ENCODE peak calls at places on chromosome 18, in six cellular contexts. N, A, U, B, Z and C are unnamed samples.

GRCh38 chr18:23136326-23137092 is 1.2 kb downstream of the CABLES1 start:
- DNase-seq in N (no peak), A (no peak), U (no peak), B (no peak), Z (no peak), C (peak)

GRCh38 chr18:3661121-3661520 is 211.1 kb downstream of the TGIF1 start:
- DNase-seq in N (no peak), A (no peak), U (no peak), B (peak), Z (no peak), C (peak)

GRCh38 chr18:10752407-10752806 is 226.6 kb downstream of the NAPG start:
- DNase-seq in N (no peak), A (no peak), U (no peak), B (no peak), Z (no peak), C (no peak)

GRCh38 chr18:35153609-35154273 is 87.1 kb upstream of the ZNF397 start:
- DNase-seq in N (no peak), A (no peak), U (no peak), B (no peak), Z (no peak), C (peak)

GRCh38 chr18:44826418-44827259 is 146.0 kb downstream of the SETBP1 start:
- DNase-seq in N (no peak), A (no peak), U (peak), B (no peak), Z (no peak), C (no peak)

GRCh38 chr18:49274188-49274714 is 186.2 kb downstream of the DYM start:
- DNase-seq in N (no peak), A (no peak), U (no peak), B (no peak), Z (no peak), C (peak)

GRCh38 chr18:45232058-45232457 is 383.2 kb upstream of the SLC14A2 start:
- DNase-seq in N (no peak), A (no peak), U (no peak), B (no peak), Z (no peak), C (no peak)

GRCh38 chr18:10015941-10016819 is 102.4 kb downstream of the VAPA start:
- DNase-seq in N (no peak), A (no peak), U (peak), B (no peak), Z (no peak), C (peak)

GRCh38 chr18:23532848-23533247 is 29.5 kb downstream of the RMC1 start:
- DNase-seq in N (no peak), A (no peak), U (no peak), B (no peak), Z (no peak), C (no peak)

GRCh38 chr18:11327656-11328055 is 178.3 kb upstream of the PIEZO2 start:
- DNase-seq in N (no peak), A (no peak), U (no peak), B (no peak), Z (no peak), C (no peak)

GRCh38 chr18:28198588-28198987 is 21.7 kb upstream of the CDH2 start:
- DNase-seq in N (no peak), A (no peak), U (no peak), B (no peak), Z (no peak), C (no peak)

GRCh38 chr18:53567935-53568574 is 656.4 kb downstream of the MBD2 start:
- DNase-seq in N (peak), A (peak), U (peak), B (peak), Z (no peak), C (peak)

GRCh38 chr18:34809697-34810096 is 99.6 kb downstream of the DTNA start:
- DNase-seq in N (no peak), A (peak), U (peak), B (peak), Z (no peak), C (peak)

GRCh38 chr18:22335644-22336275 is 82.0 kb downstream of the CTAGE1 start:
- DNase-seq in N (no peak), A (no peak), U (peak), B (no peak), Z (no peak), C (no peak)

GRCh38 chr18:74266161-74266560 is 25.6 kb downstream of the CYB5A start:
- DNase-seq in N (no peak), A (peak), U (no peak), B (no peak), Z (no peak), C (no peak)

GRCh38 chr18:23357992-23358594 is 95.0 kb upstream of the RIOK3 start:
- DNase-seq in N (no peak), A (no peak), U (peak), B (no peak), Z (no peak), C (no peak)

GRCh38 chr18:77422974-77423373 is 173.3 kb downstream of the GALR1 start:
- DNase-seq in N (no peak), A (no peak), U (no peak), B (no peak), Z (no peak), C (peak)
- TF ChIP-seq CTCF in N (no peak), A (no peak), U (no peak), B (no peak), Z (no peak), C (peak)

GRCh38 chr18:58576641-58577251 is 52.1 kb downstream of the ALPK2 start:
- DNase-seq in N (no peak), A (no peak), U (no peak), B (no peak), Z (no peak), C (no peak)
- TF ChIP-seq MYC in N (no peak), A (no peak), U (no peak), B (no peak), Z (no peak), C (no peak)

GRCh38 chr18:59229681-59230443 is 9.9 kb downstream of the GRP start:
- DNase-seq in N (no peak), A (no peak), U (no peak), B (no peak), Z (no peak), C (no peak)

GRCh38 chr18:59231877-59232276 is 11.9 kb downstream of the GRP start:
- DNase-seq in N (no peak), A (no peak), U (no peak), B (no peak), Z (no peak), C (no peak)

GRCh38 chr18:59231157-59231556 is 11.2 kb downstream of the GRP start:
- DNase-seq in N (no peak), A (no peak), U (no peak), B (no peak), Z (no peak), C (no peak)

GRCh38 chr18:59232309-59233016 is 12.5 kb downstream of the GRP start:
- DNase-seq in N (no peak), A (no peak), U (no peak), B (no peak), Z (no peak), C (no peak)

GRCh38 chr18:59233017-59233410 is 13.1 kb downstream of the GRP start:
- DNase-seq in N (no peak), A (no peak), U (no peak), B (no peak), Z (no peak), C (no peak)
- TF ChIP-seq MAX in N (no peak), A (no peak), U (no peak), B (no peak), Z (no peak), C (no peak)

DNA sequence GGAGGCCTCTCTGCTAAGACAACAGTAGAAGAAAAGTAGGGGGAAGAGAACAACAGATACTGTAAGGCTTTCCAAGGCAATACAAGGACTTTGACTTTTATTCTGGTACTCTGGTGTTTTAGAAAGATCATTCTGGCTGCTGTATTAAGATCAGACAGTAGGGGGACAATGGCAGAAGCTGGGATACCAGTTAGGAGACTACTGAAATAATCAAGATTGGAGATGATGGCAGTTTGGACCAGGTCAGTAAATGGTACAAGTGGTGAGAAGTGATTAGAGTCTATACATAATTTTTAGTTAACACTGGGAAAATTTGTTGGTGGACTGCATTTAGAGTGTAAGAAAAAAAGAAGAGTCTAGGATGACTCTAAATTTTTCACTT is 139.7 kb downstream of the ROCK1 start:
- DNase-seq in N (peak), A (peak), U (peak), B (peak), Z (no peak), C (peak)
- TF ChIP-seq CTCF in N (peak), A (peak), U (peak), B (peak), Z (peak), C (peak)

GRCh38 chr18:79763407-79763806 is 34.3 kb upstream of the KCNG2 start:
- DNase-seq in N (no peak), A (no peak), U (no peak), B (no peak), Z (no peak), C (no peak)

GRCh38 chr18:79766308-79766707 is 31.4 kb upstream of the KCNG2 start:
- DNase-seq in N (no peak), A (no peak), U (no peak), B (no peak), Z (no peak), C (no peak)

GRCh38 chr18:79769698-79770500 is 27.8 kb upstream of the KCNG2 start:
- DNase-seq in N (no peak), A (no peak), U (no peak), B (no peak), Z (no peak), C (no peak)

GRCh38 chr18:79764131-79764530 is 33.6 kb upstream of the KCNG2 start:
- DNase-seq in N (no peak), A (no peak), U (no peak), B (no peak), Z (no peak), C (no peak)

DNA sequence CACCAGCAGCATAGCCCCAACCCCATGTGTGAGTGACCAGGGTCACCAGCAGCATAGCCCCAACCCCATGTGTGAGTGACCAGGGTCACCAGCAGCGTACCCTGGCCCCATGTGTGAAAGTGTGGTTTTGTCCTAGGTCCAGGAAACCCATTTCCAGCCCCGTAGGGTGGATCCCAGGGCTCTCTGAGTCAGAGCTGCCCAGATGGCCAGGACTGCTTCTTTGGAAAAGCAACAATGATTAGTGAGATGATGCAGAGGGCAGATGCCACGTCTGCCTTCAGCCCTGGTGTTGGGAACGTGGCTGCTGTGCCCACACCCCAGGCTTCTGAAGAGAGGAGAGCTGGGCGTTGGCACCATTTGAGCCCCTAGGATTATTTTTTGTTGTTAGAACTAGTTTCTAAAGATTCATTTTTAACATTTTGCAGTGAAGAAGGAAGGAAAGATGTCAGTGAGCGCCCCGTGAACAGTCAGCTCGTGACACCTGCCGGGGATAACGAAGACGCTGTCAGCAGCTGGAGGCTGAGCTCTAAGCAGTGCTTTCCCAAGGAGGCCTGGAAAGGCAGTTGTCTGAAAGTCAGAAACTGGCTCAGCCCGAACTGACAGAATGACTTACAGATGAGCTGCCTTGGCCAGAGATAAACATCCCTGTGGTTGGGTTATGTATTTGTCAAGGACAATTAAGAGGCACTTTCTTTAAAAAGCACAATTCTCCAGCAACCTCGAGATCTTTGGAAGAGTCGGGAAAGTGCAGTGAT is 32.1 kb upstream of the KCNG2 start:
- DNase-seq in N (no peak), A (no peak), U (no peak), B (no peak), Z (no peak), C (no peak)
- TF ChIP-seq MYC in N (no peak), A (no peak), U (no peak), B (no peak), Z (no peak), C (no peak)

DNA sequence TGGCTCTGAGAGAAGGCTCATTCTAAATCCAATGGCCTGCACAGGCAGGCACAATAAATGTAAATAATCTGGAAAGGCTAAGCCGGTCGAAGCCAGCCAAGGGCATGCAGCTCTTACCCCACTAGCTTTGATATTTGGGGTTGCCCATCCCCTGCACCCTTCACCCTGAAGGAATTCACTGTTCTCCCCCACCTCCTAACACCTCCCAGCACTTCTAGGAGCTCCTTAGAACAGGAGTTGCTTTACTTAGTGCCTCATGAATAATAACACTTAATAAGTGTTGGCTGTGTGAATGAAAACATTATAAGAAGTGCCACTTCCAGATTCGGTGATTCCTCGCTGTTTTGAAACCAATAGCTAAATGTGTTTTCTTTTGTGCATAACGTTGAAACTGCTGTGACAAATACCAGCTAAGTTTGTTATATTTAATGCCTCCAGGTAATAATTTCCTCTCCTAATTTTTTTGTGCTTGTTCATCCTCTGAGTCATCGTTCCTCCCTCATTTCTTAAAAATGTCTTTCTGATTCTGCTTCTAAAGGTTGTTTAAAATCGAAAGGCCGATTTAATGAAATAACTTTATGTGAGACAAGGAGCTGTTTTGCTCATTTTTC is 458.8 kb downstream of the METTL4 start:
- DNase-seq in N (no peak), A (no peak), U (no peak), B (no peak), Z (no peak), C (no peak)
- TF ChIP-seq MAX in N (no peak), A (no peak), U (no peak), B (no peak), Z (no peak), C (no peak)